ENCODE peak calls at places on chromosomes 3 and 15, in eight cellular contexts. One of them, this sample, is unnamed.
A peak's percentile ranks its signal among the peaks of the same experiment; 100 is the strongest.

GRCh38 chr15:101053261-101053660 is 134.1 kb downstream of the LRRK1 start:
- DNase-seq in HepG2: no peak
- DNase-seq in endothelial cell: no peak
- DNase-seq in heart right ventricle: no peak
- DNase-seq in neural progenitor cell: no peak
- DNase-seq in osteocyte: peak; percentile 83
- DNase-seq in spleen: peak; percentile 59
- DNase-seq in omental fat pad: peak; percentile 17
- DNase-seq in this sample: no peak

GRCh38 chr3:156615592-156616173 is 58.7 kb upstream of the TIPARP start:
- DNase-seq in omental fat pad: no peak
- DNase-seq in endothelial cell: no peak
- DNase-seq in osteocyte: no peak
- DNase-seq in spleen: no peak
- DNase-seq in heart right ventricle: no peak
- DNase-seq in neural progenitor cell: no peak
- DNase-seq in HepG2: no peak
- DNase-seq in this sample: no peak

GRCh38 chr3:126025116-126025729 is 56.2 kb downstream of the ROPN1B start:
- DNase-seq in osteocyte: peak; percentile 59
- DNase-seq in endothelial cell: no peak
- DNase-seq in omental fat pad: no peak
- DNase-seq in neural progenitor cell: no peak
- DNase-seq in heart right ventricle: no peak
- DNase-seq in spleen: no peak
- DNase-seq in HepG2: no peak
- DNase-seq in this sample: no peak

GRCh38 chr3:120258009-120258408 is 27.0 kb downstream of the GPR156 start:
- DNase-seq in HepG2: no peak
- DNase-seq in neural progenitor cell: no peak
- DNase-seq in heart right ventricle: no peak
- DNase-seq in endothelial cell: no peak
- DNase-seq in osteocyte: no peak
- DNase-seq in spleen: no peak
- DNase-seq in omental fat pad: no peak
- DNase-seq in this sample: no peak

GRCh38 chr15:39596358-39597051 is 15.6 kb downstream of the THBS1 start:
- DNase-seq in neural progenitor cell: no peak
- DNase-seq in spleen: no peak
- DNase-seq in endothelial cell: no peak
- DNase-seq in heart right ventricle: no peak
- DNase-seq in omental fat pad: no peak
- DNase-seq in osteocyte: no peak
- DNase-seq in HepG2: no peak
- DNase-seq in this sample: no peak

GRCh38 chr3:38137615-38138346 is 680 bp upstream of the MYD88 start:
- DNase-seq in omental fat pad: peak; percentile 27
- DNase-seq in endothelial cell: peak; percentile 30
- DNase-seq in heart right ventricle: no peak
- DNase-seq in HepG2: no peak
- DNase-seq in osteocyte: no peak
- DNase-seq in neural progenitor cell: peak; percentile 58
- DNase-seq in spleen: peak; percentile 86
- DNase-seq in this sample: peak; percentile 12

GRCh38 chr3:50246517-50246954 is 10.5 kb downstream of the GNAI2 start:
- DNase-seq in HepG2: no peak
- DNase-seq in omental fat pad: no peak
- DNase-seq in heart right ventricle: peak; percentile 76
- DNase-seq in endothelial cell: peak; percentile 44
- DNase-seq in spleen: peak; percentile 91
- DNase-seq in neural progenitor cell: peak; percentile 47
- DNase-seq in osteocyte: peak; percentile 97
- DNase-seq in this sample: no peak

GRCh38 chr15:65069779-65070546 is 2.2 kb upstream of the RASL12 start:
- DNase-seq in omental fat pad: no peak
- DNase-seq in osteocyte: no peak
- DNase-seq in heart right ventricle: peak; percentile 36
- DNase-seq in endothelial cell: no peak
- DNase-seq in neural progenitor cell: no peak
- DNase-seq in HepG2: no peak
- DNase-seq in spleen: no peak
- DNase-seq in this sample: no peak

GRCh38 chr15:91224750-91225380 is 124.8 kb downstream of the SV2B start:
- DNase-seq in heart right ventricle: peak; percentile 21
- DNase-seq in HepG2: peak; percentile 25
- DNase-seq in osteocyte: no peak
- DNase-seq in omental fat pad: no peak
- DNase-seq in endothelial cell: peak; percentile 58
- DNase-seq in neural progenitor cell: peak; percentile 65
- DNase-seq in spleen: no peak
- DNase-seq in this sample: peak; percentile 47

GRCh38 chr3:125107861-125108567 is 52.2 kb upstream of the HEG1 start:
- DNase-seq in osteocyte: peak; percentile 34
- DNase-seq in neural progenitor cell: no peak
- DNase-seq in endothelial cell: no peak
- DNase-seq in heart right ventricle: no peak
- DNase-seq in spleen: no peak
- DNase-seq in HepG2: no peak
- DNase-seq in omental fat pad: no peak
- DNase-seq in this sample: no peak

GRCh38 chr3:16357191-16357590 is 92.2 kb downstream of the OXNAD1 start:
- DNase-seq in omental fat pad: no peak
- DNase-seq in spleen: no peak
- DNase-seq in endothelial cell: no peak
- DNase-seq in osteocyte: no peak
- DNase-seq in heart right ventricle: no peak
- DNase-seq in neural progenitor cell: no peak
- DNase-seq in HepG2: no peak
- DNase-seq in this sample: no peak

GRCh38 chr3:4645468-4645867 is 152.3 kb downstream of the ITPR1 start:
- DNase-seq in omental fat pad: no peak
- DNase-seq in heart right ventricle: no peak
- DNase-seq in neural progenitor cell: no peak
- DNase-seq in HepG2: no peak
- DNase-seq in osteocyte: no peak
- DNase-seq in endothelial cell: no peak
- DNase-seq in spleen: no peak
- DNase-seq in this sample: no peak

GRCh38 chr3:8595252-8595934 is 49.2 kb downstream of the SSUH2 start:
- DNase-seq in endothelial cell: no peak
- DNase-seq in osteocyte: peak; percentile 51
- DNase-seq in neural progenitor cell: no peak
- DNase-seq in heart right ventricle: no peak
- DNase-seq in HepG2: no peak
- DNase-seq in omental fat pad: no peak
- DNase-seq in spleen: no peak
- DNase-seq in this sample: no peak

GRCh38 chr15:81910997-81911396 is 134.8 kb downstream of the MEX3B start:
- DNase-seq in spleen: no peak
- DNase-seq in heart right ventricle: no peak
- DNase-seq in neural progenitor cell: no peak
- DNase-seq in HepG2: no peak
- DNase-seq in endothelial cell: no peak
- DNase-seq in osteocyte: no peak
- DNase-seq in omental fat pad: no peak
- DNase-seq in this sample: no peak

GRCh38 chr3:179840985-179841384 is 188.1 kb downstream of the USP13 start:
- DNase-seq in spleen: no peak
- DNase-seq in heart right ventricle: no peak
- DNase-seq in osteocyte: no peak
- DNase-seq in endothelial cell: no peak
- DNase-seq in neural progenitor cell: no peak
- DNase-seq in omental fat pad: peak; percentile 41
- DNase-seq in HepG2: no peak
- DNase-seq in this sample: no peak

GRCh38 chr15:69979269-69979668 is 118.4 kb downstream of the TLE3 start:
- DNase-seq in neural progenitor cell: peak; percentile 34
- DNase-seq in endothelial cell: no peak
- DNase-seq in osteocyte: no peak
- DNase-seq in heart right ventricle: no peak
- DNase-seq in HepG2: peak; percentile 23
- DNase-seq in omental fat pad: no peak
- DNase-seq in spleen: peak; percentile 77
- DNase-seq in this sample: no peak

GRCh38 chr3:182487048-182487447 is 306.3 kb upstream of the ATP11B start:
- DNase-seq in spleen: no peak
- DNase-seq in endothelial cell: no peak
- DNase-seq in HepG2: no peak
- DNase-seq in neural progenitor cell: no peak
- DNase-seq in heart right ventricle: no peak
- DNase-seq in omental fat pad: no peak
- DNase-seq in osteocyte: no peak
- DNase-seq in this sample: no peak

GRCh38 chr3:66583646-66584045 is 82.8 kb upstream of the LRIG1 start:
- DNase-seq in endothelial cell: no peak
- DNase-seq in osteocyte: no peak
- DNase-seq in spleen: no peak
- DNase-seq in omental fat pad: no peak
- DNase-seq in HepG2: no peak
- DNase-seq in heart right ventricle: no peak
- DNase-seq in neural progenitor cell: no peak
- DNase-seq in this sample: no peak

GRCh38 chr3:55309336-55309735 is 177.8 kb downstream of the WNT5A start:
- DNase-seq in neural progenitor cell: no peak
- DNase-seq in omental fat pad: no peak
- DNase-seq in HepG2: no peak
- DNase-seq in osteocyte: no peak
- DNase-seq in heart right ventricle: no peak
- DNase-seq in spleen: no peak
- DNase-seq in endothelial cell: no peak
- DNase-seq in this sample: no peak

GRCh38 chr3:31980530-31981205 is 394 bp downstream of the OSBPL10 start:
- DNase-seq in neural progenitor cell: peak; percentile 78
- DNase-seq in omental fat pad: no peak
- DNase-seq in heart right ventricle: peak; percentile 27
- DNase-seq in endothelial cell: peak; percentile 70
- DNase-seq in HepG2: peak; percentile 54
- DNase-seq in osteocyte: peak; percentile 85
- DNase-seq in spleen: peak; percentile 93
- DNase-seq in this sample: peak; percentile 41
- TF ChIP-seq CTCF in neural progenitor cell: no peak
- TF ChIP-seq CTCF in omental fat pad: no peak
- TF ChIP-seq CTCF in heart right ventricle: no peak
- TF ChIP-seq CTCF in endothelial cell: no peak
- TF ChIP-seq CTCF in HepG2: peak; percentile 59
- TF ChIP-seq CTCF in osteocyte: peak; percentile 28
- TF ChIP-seq CTCF in spleen: no peak
- TF ChIP-seq CTCF in this sample: peak; percentile 21

DNA sequence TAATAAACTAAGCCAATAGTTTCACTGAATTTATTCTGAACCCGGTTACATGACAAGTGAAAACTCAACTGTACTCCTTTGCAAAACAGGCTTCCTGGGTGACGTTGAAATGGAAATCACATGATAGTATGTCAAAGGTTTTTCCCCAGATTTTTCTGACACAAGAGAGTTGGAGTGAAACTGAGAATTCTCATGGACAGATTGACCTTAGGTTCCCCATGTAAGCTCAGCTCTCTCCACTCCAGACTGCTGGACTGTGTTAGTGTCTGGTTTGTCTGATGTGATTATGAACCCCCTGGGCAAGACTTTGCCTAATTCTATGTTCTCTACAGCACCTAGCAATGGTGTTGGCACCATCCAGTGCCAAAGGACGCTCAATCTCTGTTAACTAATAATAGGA is 219.7 kb upstream of the COL8A1 start:
- DNase-seq in HepG2: no peak
- DNase-seq in endothelial cell: no peak
- DNase-seq in omental fat pad: no peak
- DNase-seq in spleen: no peak
- DNase-seq in neural progenitor cell: no peak
- DNase-seq in heart right ventricle: no peak
- DNase-seq in osteocyte: no peak
- DNase-seq in this sample: no peak
- TF ChIP-seq CTCF in HepG2: no peak
- TF ChIP-seq CTCF in endothelial cell: no peak
- TF ChIP-seq CTCF in omental fat pad: no peak
- TF ChIP-seq CTCF in spleen: no peak
- TF ChIP-seq CTCF in neural progenitor cell: no peak
- TF ChIP-seq CTCF in heart right ventricle: no peak
- TF ChIP-seq CTCF in osteocyte: no peak
- TF ChIP-seq CTCF in this sample: no peak

GRCh38 chr3:113279686-113280085 is 68.3 kb downstream of the BOC start:
- DNase-seq in omental fat pad: no peak
- DNase-seq in spleen: peak; percentile 73
- DNase-seq in HepG2: no peak
- DNase-seq in osteocyte: no peak
- DNase-seq in heart right ventricle: no peak
- DNase-seq in endothelial cell: no peak
- DNase-seq in neural progenitor cell: no peak
- DNase-seq in this sample: no peak

GRCh38 chr3:113277414-113277813 is 66.1 kb downstream of the BOC start:
- DNase-seq in heart right ventricle: no peak
- DNase-seq in spleen: no peak
- DNase-seq in osteocyte: no peak
- DNase-seq in endothelial cell: no peak
- DNase-seq in omental fat pad: no peak
- DNase-seq in HepG2: no peak
- DNase-seq in neural progenitor cell: no peak
- DNase-seq in this sample: no peak

GRCh38 chr3:113278599-113278955 is 67.2 kb downstream of the BOC start:
- DNase-seq in neural progenitor cell: no peak
- DNase-seq in endothelial cell: no peak
- DNase-seq in heart right ventricle: no peak
- DNase-seq in HepG2: no peak
- DNase-seq in osteocyte: no peak
- DNase-seq in omental fat pad: no peak
- DNase-seq in spleen: peak; percentile 69
- DNase-seq in this sample: no peak

GRCh38 chr3:113276581-113277080 is 65.3 kb downstream of the BOC start:
- DNase-seq in osteocyte: no peak
- DNase-seq in heart right ventricle: no peak
- DNase-seq in omental fat pad: no peak
- DNase-seq in spleen: no peak
- DNase-seq in HepG2: no peak
- DNase-seq in endothelial cell: no peak
- DNase-seq in neural progenitor cell: no peak
- DNase-seq in this sample: no peak

GRCh38 chr3:113277886-113278598 is 66.7 kb downstream of the BOC start:
- DNase-seq in HepG2: no peak
- DNase-seq in spleen: no peak
- DNase-seq in osteocyte: no peak
- DNase-seq in neural progenitor cell: no peak
- DNase-seq in omental fat pad: no peak
- DNase-seq in endothelial cell: no peak
- DNase-seq in heart right ventricle: no peak
- DNase-seq in this sample: no peak
- TF ChIP-seq CTCF in HepG2: peak; percentile 15
- TF ChIP-seq CTCF in spleen: no peak
- TF ChIP-seq CTCF in osteocyte: no peak
- TF ChIP-seq CTCF in neural progenitor cell: no peak
- TF ChIP-seq CTCF in omental fat pad: no peak
- TF ChIP-seq CTCF in endothelial cell: peak; percentile 18
- TF ChIP-seq CTCF in heart right ventricle: no peak
- TF ChIP-seq CTCF in this sample: no peak

DNA sequence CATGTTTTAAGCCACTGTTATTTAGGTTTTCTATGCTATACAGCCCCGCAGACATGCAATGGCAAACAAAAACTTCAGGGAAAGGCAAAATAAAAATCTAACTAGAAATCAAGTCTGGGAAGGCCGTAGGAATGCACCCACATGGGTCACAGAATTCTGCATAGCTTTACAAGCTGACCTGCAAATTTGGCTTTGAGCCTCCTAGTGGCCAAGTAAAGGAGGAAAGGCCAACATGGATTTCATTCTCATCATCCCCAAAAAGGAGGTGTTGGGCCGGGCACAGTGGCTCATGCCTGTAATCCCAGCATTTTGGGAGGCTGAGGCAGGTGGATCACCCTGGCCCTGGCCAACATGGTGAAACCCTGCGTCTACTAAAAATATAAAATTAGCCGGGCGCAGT is 124.3 kb downstream of the FBLN2 start:
- DNase-seq in endothelial cell: no peak
- DNase-seq in spleen: no peak
- DNase-seq in HepG2: no peak
- DNase-seq in osteocyte: no peak
- DNase-seq in heart right ventricle: no peak
- DNase-seq in omental fat pad: no peak
- DNase-seq in neural progenitor cell: no peak
- DNase-seq in this sample: no peak
- TF ChIP-seq CTCF in endothelial cell: no peak
- TF ChIP-seq CTCF in spleen: no peak
- TF ChIP-seq CTCF in HepG2: peak; percentile 27
- TF ChIP-seq CTCF in osteocyte: peak; percentile 33
- TF ChIP-seq CTCF in heart right ventricle: no peak
- TF ChIP-seq CTCF in omental fat pad: no peak
- TF ChIP-seq CTCF in neural progenitor cell: peak; percentile 49
- TF ChIP-seq CTCF in this sample: peak; percentile 56

This sample was measured in neural crest cell.